ENCODE peak calls at places on chromosomes 16 and 17, in seven cellular contexts. E is IMR-90, A is mesenchymal stem cell, O is mesendoderm, R is H1, W is neuronal stem cell, I is trophoblast cell. K is an unnamed sample.

GRCh38 chr17:74631468-74632195 is 8.1 kb upstream of the CD300E start:
- DNase-seq in O (peak), W (no peak), I (peak), A (peak), R (no peak), E (no peak), K (no peak)

GRCh38 chr17:80836971-80837481 is 154.6 kb upstream of the CHMP6 start:
- DNase-seq in E (no peak), A (no peak), W (no peak), O (no peak), R (no peak), I (no peak), K (no peak)

GRCh38 chr16:23356941-23357340 is 54.8 kb downstream of the SCNN1B start:
- DNase-seq in O (no peak), W (no peak), E (no peak), A (no peak), R (no peak), I (no peak), K (no peak)

GRCh38 chr17:46003907-46004748 is 5.1 kb downstream of the STH start:
- DNase-seq in A (no peak), O (no peak), I (no peak), W (no peak), R (no peak), E (peak), K (no peak)

GRCh38 chr16:57416084-57416483 is 11.5 kb downstream of the CCL17 start:
- DNase-seq in R (no peak), W (no peak), O (no peak), E (no peak), A (no peak), I (no peak), K (no peak)

GRCh38 chr16:53549970-53550406 is 47.0 kb upstream of the AKTIP start:
- DNase-seq in E (peak), W (peak), A (peak), R (peak), I (peak), O (peak), K (peak)

GRCh38 chr17:48259710-48260291 is 152.2 kb downstream of the SNX11 start:
- DNase-seq in E (peak), W (no peak), O (peak), I (peak), A (peak), R (no peak), K (no peak)

GRCh38 chr17:73575470-73576235 is 68.6 kb downstream of the SDK2 start:
- DNase-seq in E (no peak), W (no peak), O (no peak), A (no peak), R (no peak), I (peak), K (no peak)

GRCh38 chr16:4890686-4891085 is 43.4 kb downstream of the UBN1 start:
- DNase-seq in O (no peak), I (no peak), E (no peak), W (no peak), R (no peak), A (no peak), K (no peak)

GRCh38 chr17:77592503-77592902 is 366.0 kb upstream of the TNRC6C start:
- DNase-seq in I (no peak), A (no peak), W (no peak), R (no peak), O (no peak), E (no peak), K (no peak)

GRCh38 chr17:40560592-40561293 is 4.5 kb downstream of the CCR7 start:
- DNase-seq in A (peak), W (no peak), E (peak), O (no peak), I (peak), R (no peak), K (no peak)

GRCh38 chr17:37488009-37488604 is 1.6 kb upstream of the DUSP14 start:
- DNase-seq in R (no peak), I (peak), E (peak), A (peak), W (no peak), O (peak), K (no peak)

GRCh38 chr16:10961231-10961630 is 16.9 kb downstream of the CLEC16A start:
- DNase-seq in O (peak), I (peak), R (no peak), W (no peak), E (peak), A (peak), K (no peak)

GRCh38 chr17:44587339-44587738 is 30.1 kb downstream of the FZD2 start:
- DNase-seq in A (peak), E (peak), I (peak), O (peak), R (no peak), W (no peak), K (peak)

GRCh38 chr17:80362428-80363119 is 52.4 kb upstream of the ENDOV start:
- DNase-seq in W (no peak), O (no peak), R (no peak), I (no peak), A (no peak), E (peak), K (no peak)

GRCh38 chr16:85768225-85768624 is 17.3 kb upstream of the C16orf74 start:
- DNase-seq in W (no peak), O (peak), R (peak), E (no peak), I (no peak), A (no peak), K (no peak)

GRCh38 chr17:51087072-51087757 is 33.5 kb downstream of the SPAG9 start:
- DNase-seq in R (no peak), I (no peak), W (no peak), A (no peak), E (peak), O (no peak), K (no peak)

GRCh38 chr17:2214887-2215615 is 88.5 kb downstream of the SMG6 start:
- DNase-seq in I (no peak), R (no peak), W (no peak), A (peak), E (peak), O (no peak), K (no peak)

GRCh38 chr16:50166511-50167500 is 13.7 kb downstream of the TENT4B start:
- DNase-seq in E (no peak), I (peak), O (no peak), W (no peak), R (no peak), A (peak), K (no peak)

GRCh38 chr17:17303010-17303846 is at the start of gene NT5M:
- DNase-seq in E (peak), O (peak), I (peak), R (no peak), W (peak), A (peak), K (peak)

GRCh38 chr16:85346404-85347212 is 234.3 kb upstream of the CIBAR2 start:
- DNase-seq in W (no peak), E (no peak), A (no peak), I (no peak), R (no peak), O (no peak), K (no peak)

GRCh38 chr17:35801583-35802224 is 6.3 kb upstream of the MMP28 start:
- DNase-seq in R (no peak), O (no peak), E (no peak), I (no peak), A (peak), W (no peak), K (no peak)

GRCh38 chr17:14330492-14330920 is 29.6 kb downstream of the HS3ST3B1 start:
- DNase-seq in R (no peak), I (no peak), E (no peak), O (peak), W (peak), A (peak), K (peak)

GRCh38 chr16:26963109-26963508 is 103.6 kb upstream of the C16orf82 start:
- DNase-seq in W (no peak), A (no peak), R (no peak), O (peak), E (peak), I (peak), K (peak)

GRCh38 chr17:66425751-66426396 is 123.5 kb downstream of the PRKCA start:
- DNase-seq in E (no peak), R (no peak), O (no peak), I (no peak), A (no peak), W (no peak), K (no peak)

GRCh38 chr16:1723450-1724147 is 17.6 kb downstream of the MAPK8IP3 start:
- DNase-seq in E (peak), R (no peak), W (no peak), A (peak), O (peak), I (peak), K (no peak)

GRCh38 chr17:75847595-75848522 is 3.7 kb upstream of the UNC13D start:
- DNase-seq in R (no peak), E (no peak), O (no peak), A (no peak), W (no peak), I (no peak), K (no peak)

GRCh38 chr17:7548585-7549400 is at the start of gene TNFSF12:
- DNase-seq in I (peak), W (no peak), E (peak), A (peak), R (no peak), O (peak), K (peak)

GRCh38 chr16:29714972-29715371 is 30.8 kb downstream of the C16orf54 start:
- DNase-seq in R (no peak), I (no peak), O (no peak), A (no peak), E (no peak), W (no peak), K (no peak)

GRCh38 chr16:85605912-85606841 is 6.9 kb upstream of the GSE1 start:
- DNase-seq in O (no peak), E (no peak), I (no peak), R (no peak), W (no peak), A (no peak), K (no peak)

GRCh38 chr17:8829036-8829941 is 30.1 kb upstream of the MFSD6L start:
- DNase-seq in I (no peak), E (no peak), R (no peak), O (no peak), W (no peak), A (no peak), K (no peak)

GRCh38 chr17:2054262-2054739 is 602 bp upstream of the HIC1 start:
- DNase-seq in R (no peak), O (peak), W (no peak), E (peak), A (peak), I (peak), K (peak)

GRCh38 chr17:74271281-74271680 is 2.8 kb upstream of the DNAI2 start:
- DNase-seq in A (no peak), O (peak), W (no peak), E (no peak), I (no peak), R (no peak), K (no peak)

GRCh38 chr17:69967910-69968411 is 107.1 kb upstream of the KCNJ16 start:
- DNase-seq in I (no peak), W (no peak), E (peak), O (no peak), A (peak), R (no peak), K (no peak)

GRCh38 chr17:80068301-80069160 is 32.1 kb downstream of the CCDC40 start:
- DNase-seq in E (peak), I (peak), A (peak), R (no peak), O (peak), W (no peak), K (no peak)

GRCh38 chr17:77892469-77893143 is 65.9 kb upstream of the TNRC6C start:
- DNase-seq in R (peak), I (peak), W (peak), E (no peak), O (peak), A (peak), K (peak)

GRCh38 chr17:286571-286970 is 66.0 kb downstream of the RPH3AL start:
- DNase-seq in R (no peak), A (no peak), I (no peak), O (no peak), W (no peak), E (no peak), K (no peak)
- H3K23ac ChIP-seq in R (no peak), A (no peak), I (no peak), O (no peak), W (no peak), E (no peak), K (no peak)

GRCh38 chr17:19390951-19391350 is 4.0 kb upstream of the MFAP4 start:
- DNase-seq in R (no peak), W (no peak), E (no peak), A (no peak), I (no peak), O (no peak), K (no peak)
- H3K23ac ChIP-seq in R (no peak), W (no peak), E (no peak), A (no peak), I (no peak), O (peak), K (no peak)

GRCh38 chr17:280216-280615 is 72.4 kb downstream of the RPH3AL start:
- DNase-seq in I (no peak), A (no peak), W (no peak), E (no peak), O (no peak), R (no peak), K (no peak)
- H3K23ac ChIP-seq in I (no peak), A (no peak), W (no peak), E (no peak), O (no peak), R (no peak), K (no peak)

DNA sequence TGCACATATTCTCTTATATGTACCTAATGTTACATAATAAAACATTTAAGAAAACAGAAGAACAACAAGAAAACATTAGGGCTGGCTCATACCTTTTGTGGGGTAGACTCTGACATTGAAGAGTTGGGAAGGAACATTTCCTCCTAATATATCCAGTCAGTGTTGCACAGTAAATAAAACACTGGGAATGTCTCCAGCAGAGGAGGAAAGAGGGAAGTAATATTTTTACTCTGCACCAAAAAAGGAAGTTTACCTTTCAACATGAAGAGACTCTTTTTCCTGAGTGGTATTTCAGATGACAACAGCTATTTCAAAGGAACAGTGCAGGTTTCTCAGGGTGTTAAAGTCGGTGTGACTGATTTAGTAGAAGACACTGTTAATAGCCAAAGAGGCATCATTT is 31.9 kb downstream of the EPN2 start:
- DNase-seq in R (no peak), O (no peak), A (no peak), W (no peak), I (no peak), E (no peak), K (no peak)
- H3K23ac ChIP-seq in R (no peak), O (no peak), A (no peak), W (no peak), I (no peak), E (peak), K (no peak)

DNA sequence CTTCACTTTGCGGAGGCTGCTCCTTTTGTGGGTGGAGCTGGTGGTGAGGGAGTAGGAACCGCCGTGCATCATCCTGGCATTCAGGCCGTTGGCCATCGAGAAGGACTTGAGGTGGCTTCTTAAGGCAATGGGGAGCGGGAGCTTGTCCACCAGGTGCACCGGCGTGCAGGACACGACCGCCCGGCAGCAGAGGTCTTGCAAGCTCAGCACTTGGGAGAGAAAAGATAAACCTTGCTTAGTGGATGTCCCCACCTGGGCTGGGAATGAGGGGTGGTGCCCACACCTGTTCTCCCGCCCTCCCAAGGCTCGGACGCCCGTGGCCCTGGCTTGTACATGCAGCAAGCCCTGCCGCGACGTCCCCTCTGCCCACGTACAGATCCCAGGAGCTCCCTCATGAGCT is 9.7 kb upstream of the WDR45B start:
- DNase-seq in E (no peak), R (no peak), I (no peak), A (no peak), O (no peak), W (no peak), K (no peak)
- H3K23ac ChIP-seq in E (no peak), R (no peak), I (no peak), A (no peak), O (no peak), W (no peak), K (no peak)

GRCh38 chr16:88827727-88828126 is 16.0 kb upstream of the APRT start:
- DNase-seq in I (no peak), E (no peak), O (no peak), W (no peak), A (no peak), R (no peak), K (no peak)
- H3K23ac ChIP-seq in I (no peak), E (no peak), O (no peak), W (no peak), A (no peak), R (no peak), K (no peak)

DNA sequence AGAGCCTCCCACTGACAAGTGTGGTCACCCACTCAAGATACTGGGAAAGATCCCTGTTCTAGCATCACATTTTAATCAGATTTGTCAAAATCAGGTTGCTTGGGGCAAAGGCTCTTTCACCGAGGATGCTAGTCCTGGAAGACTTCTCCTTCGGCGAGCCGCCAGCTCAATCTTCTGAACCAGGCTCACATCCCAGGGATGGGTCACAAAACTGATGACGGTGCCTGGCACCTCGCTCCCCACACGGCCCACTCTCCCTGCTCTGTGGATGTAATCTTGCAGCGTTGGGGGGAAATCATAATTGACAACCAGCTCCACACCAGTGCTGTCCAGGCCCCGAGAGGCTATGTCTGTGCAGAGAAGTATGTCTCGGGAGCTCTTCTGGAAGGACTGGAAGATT is 1.5 kb downstream of the DDX28 start:
- DNase-seq in E (no peak), I (no peak), A (no peak), O (no peak), R (no peak), W (no peak), K (no peak)
- H3K23ac ChIP-seq in E (no peak), I (no peak), A (no peak), O (no peak), R (no peak), W (no peak), K (no peak)

GRCh38 chr16:81876273-81876900 is 97.3 kb downstream of the PLCG2 start:
- DNase-seq in A (no peak), R (no peak), W (no peak), E (no peak), O (no peak), I (no peak), K (no peak)

GRCh38 chr16:81875461-81875860 is 96.4 kb downstream of the PLCG2 start:
- DNase-seq in R (no peak), E (no peak), I (no peak), W (no peak), O (peak), A (no peak), K (no peak)

GRCh38 chr16:81869326-81869725 is 90.2 kb downstream of the PLCG2 start:
- DNase-seq in I (no peak), W (no peak), E (no peak), O (no peak), R (no peak), A (no peak), K (no peak)

GRCh38 chr16:81873843-81874752 is 95.0 kb downstream of the PLCG2 start:
- DNase-seq in I (peak), W (peak), A (peak), O (peak), E (peak), R (no peak), K (peak)

DNA sequence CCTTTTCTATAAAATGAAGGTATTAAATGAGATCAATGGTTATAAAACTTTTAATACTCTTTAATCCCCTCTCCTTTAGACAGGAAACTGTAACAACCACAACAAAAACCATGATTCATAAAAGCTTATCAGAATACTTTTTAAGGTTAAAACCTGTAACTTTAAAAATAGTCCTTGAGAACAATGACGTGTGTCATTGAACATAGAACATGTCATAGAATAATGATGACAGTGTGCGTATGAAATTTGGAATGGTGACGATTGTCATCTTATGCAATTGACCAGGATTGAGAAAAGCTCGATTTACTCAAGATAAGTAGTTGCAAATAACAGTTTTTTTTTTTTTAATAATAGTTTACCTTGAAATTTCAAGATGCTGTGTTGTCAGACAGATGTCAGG is 94.1 kb downstream of the PLCG2 start:
- DNase-seq in A (no peak), O (no peak), R (no peak), W (no peak), E (no peak), I (peak), K (no peak)
- H3K23ac ChIP-seq in A (no peak), O (no peak), R (no peak), W (no peak), E (no peak), I (no peak), K (no peak)